ENCODE peak calls at places on chromosomes 7 and 10, in seven cellular contexts. One of them, this sample, is unnamed.

GRCh38 chr7:70568674-70569334 is 563.1 kb upstream of the GALNT17 start:
- DNase-seq in left ventricle myocardium inferior: peak
- DNase-seq in endothelial cell: no peak
- DNase-seq in mucosa of descending colon: peak
- DNase-seq in omental fat pad: no peak
- DNase-seq in glutamatergic neuron: no peak
- DNase-seq in cardiac muscle cell: peak
- DNase-seq in this sample: peak

GRCh38 chr7:74223711-74224510 is 14.1 kb downstream of the LAT2 start:
- DNase-seq in left ventricle myocardium inferior: no peak
- DNase-seq in endothelial cell: no peak
- DNase-seq in mucosa of descending colon: peak
- DNase-seq in omental fat pad: no peak
- DNase-seq in glutamatergic neuron: no peak
- DNase-seq in cardiac muscle cell: no peak
- DNase-seq in this sample: peak

GRCh38 chr7:130473877-130474276 is 18.0 kb upstream of the MEST start:
- DNase-seq in left ventricle myocardium inferior: no peak
- DNase-seq in endothelial cell: no peak
- DNase-seq in mucosa of descending colon: no peak
- DNase-seq in omental fat pad: no peak
- DNase-seq in glutamatergic neuron: no peak
- DNase-seq in cardiac muscle cell: no peak
- DNase-seq in this sample: no peak

GRCh38 chr10:23081891-23082290 is 13.5 kb upstream of the MSRB2 start:
- DNase-seq in left ventricle myocardium inferior: no peak
- DNase-seq in endothelial cell: no peak
- DNase-seq in mucosa of descending colon: no peak
- DNase-seq in omental fat pad: no peak
- DNase-seq in glutamatergic neuron: no peak
- DNase-seq in cardiac muscle cell: peak
- DNase-seq in this sample: no peak

GRCh38 chr7:46015107-46015868 is 94.2 kb upstream of the IGFBP3 start:
- DNase-seq in left ventricle myocardium inferior: peak
- DNase-seq in endothelial cell: peak
- DNase-seq in mucosa of descending colon: peak
- DNase-seq in omental fat pad: no peak
- DNase-seq in glutamatergic neuron: peak
- DNase-seq in cardiac muscle cell: peak
- DNase-seq in this sample: peak

GRCh38 chr7:28725911-28726310 is 232.2 kb downstream of the TRIL start:
- DNase-seq in left ventricle myocardium inferior: no peak
- DNase-seq in endothelial cell: no peak
- DNase-seq in mucosa of descending colon: no peak
- DNase-seq in omental fat pad: no peak
- DNase-seq in glutamatergic neuron: no peak
- DNase-seq in cardiac muscle cell: no peak
- DNase-seq in this sample: no peak

GRCh38 chr7:158085741-158086695 is 501.6 kb downstream of the PTPRN2 start:
- DNase-seq in left ventricle myocardium inferior: no peak
- DNase-seq in endothelial cell: no peak
- DNase-seq in mucosa of descending colon: no peak
- DNase-seq in omental fat pad: no peak
- DNase-seq in glutamatergic neuron: no peak
- DNase-seq in cardiac muscle cell: no peak
- DNase-seq in this sample: no peak

GRCh38 chr7:122520961-122521555 is 177.9 kb downstream of the RNF133 start:
- DNase-seq in left ventricle myocardium inferior: no peak
- DNase-seq in endothelial cell: no peak
- DNase-seq in mucosa of descending colon: no peak
- DNase-seq in omental fat pad: no peak
- DNase-seq in glutamatergic neuron: no peak
- DNase-seq in cardiac muscle cell: no peak
- DNase-seq in this sample: no peak

GRCh38 chr7:41323811-41324210 is 379.1 kb downstream of the INHBA start:
- DNase-seq in left ventricle myocardium inferior: no peak
- DNase-seq in endothelial cell: no peak
- DNase-seq in mucosa of descending colon: no peak
- DNase-seq in omental fat pad: no peak
- DNase-seq in glutamatergic neuron: no peak
- DNase-seq in cardiac muscle cell: no peak
- DNase-seq in this sample: no peak

GRCh38 chr10:68096913-68097509 is 12.3 kb upstream of the MYPN start:
- DNase-seq in left ventricle myocardium inferior: no peak
- DNase-seq in endothelial cell: no peak
- DNase-seq in mucosa of descending colon: peak
- DNase-seq in omental fat pad: peak
- DNase-seq in glutamatergic neuron: no peak
- DNase-seq in cardiac muscle cell: peak
- DNase-seq in this sample: peak

GRCh38 chr10:69243817-69244216 is 23.7 kb downstream of the HKDC1 start:
- DNase-seq in left ventricle myocardium inferior: no peak
- DNase-seq in endothelial cell: no peak
- DNase-seq in mucosa of descending colon: no peak
- DNase-seq in omental fat pad: no peak
- DNase-seq in glutamatergic neuron: no peak
- DNase-seq in cardiac muscle cell: no peak
- DNase-seq in this sample: no peak

GRCh38 chr7:21771906-21772610 is 173.6 kb downstream of the CDCA7L start:
- DNase-seq in left ventricle myocardium inferior: no peak
- DNase-seq in endothelial cell: peak
- DNase-seq in mucosa of descending colon: no peak
- DNase-seq in omental fat pad: no peak
- DNase-seq in glutamatergic neuron: no peak
- DNase-seq in cardiac muscle cell: peak
- DNase-seq in this sample: no peak

GRCh38 chr7:115230882-115231508 is 309.1 kb downstream of the MDFIC start:
- DNase-seq in left ventricle myocardium inferior: no peak
- DNase-seq in endothelial cell: no peak
- DNase-seq in mucosa of descending colon: no peak
- DNase-seq in omental fat pad: no peak
- DNase-seq in glutamatergic neuron: no peak
- DNase-seq in cardiac muscle cell: peak
- DNase-seq in this sample: no peak

GRCh38 chr10:129192344-129193128 is 274.5 kb upstream of the MGMT start:
- DNase-seq in left ventricle myocardium inferior: peak
- DNase-seq in endothelial cell: no peak
- DNase-seq in mucosa of descending colon: peak
- DNase-seq in omental fat pad: no peak
- DNase-seq in glutamatergic neuron: no peak
- DNase-seq in cardiac muscle cell: peak
- DNase-seq in this sample: peak

GRCh38 chr10:133403359-133403758 is 9.4 kb downstream of the MTG1 start:
- DNase-seq in left ventricle myocardium inferior: no peak
- DNase-seq in endothelial cell: no peak
- DNase-seq in mucosa of descending colon: no peak
- DNase-seq in omental fat pad: no peak
- DNase-seq in glutamatergic neuron: no peak
- DNase-seq in cardiac muscle cell: no peak
- DNase-seq in this sample: no peak

GRCh38 chr7:135936497-135937217 is 40.5 kb downstream of the MTPN start:
- DNase-seq in left ventricle myocardium inferior: no peak
- DNase-seq in endothelial cell: no peak
- DNase-seq in mucosa of descending colon: no peak
- DNase-seq in omental fat pad: no peak
- DNase-seq in glutamatergic neuron: no peak
- DNase-seq in cardiac muscle cell: no peak
- DNase-seq in this sample: no peak

GRCh38 chr10:82969405-82969804 is 1094.4 kb downstream of the NRG3 start:
- DNase-seq in left ventricle myocardium inferior: no peak
- DNase-seq in endothelial cell: no peak
- DNase-seq in mucosa of descending colon: no peak
- DNase-seq in omental fat pad: no peak
- DNase-seq in glutamatergic neuron: no peak
- DNase-seq in cardiac muscle cell: peak
- DNase-seq in this sample: no peak
- TF ChIP-seq CTCF in left ventricle myocardium inferior: no peak
- TF ChIP-seq CTCF in endothelial cell: peak
- TF ChIP-seq CTCF in mucosa of descending colon: no peak
- TF ChIP-seq CTCF in omental fat pad: no peak
- TF ChIP-seq CTCF in glutamatergic neuron: peak
- TF ChIP-seq CTCF in cardiac muscle cell: peak
- TF ChIP-seq CTCF in this sample: no peak

GRCh38 chr7:151833213-151833651 is 43.7 kb downstream of the PRKAG2 start:
- DNase-seq in left ventricle myocardium inferior: no peak
- DNase-seq in endothelial cell: no peak
- DNase-seq in mucosa of descending colon: no peak
- DNase-seq in omental fat pad: no peak
- DNase-seq in glutamatergic neuron: no peak
- DNase-seq in cardiac muscle cell: no peak
- DNase-seq in this sample: no peak
- TF ChIP-seq CTCF in left ventricle myocardium inferior: no peak
- TF ChIP-seq CTCF in endothelial cell: no peak
- TF ChIP-seq CTCF in mucosa of descending colon: no peak
- TF ChIP-seq CTCF in omental fat pad: no peak
- TF ChIP-seq CTCF in glutamatergic neuron: no peak
- TF ChIP-seq CTCF in cardiac muscle cell: no peak
- TF ChIP-seq CTCF in this sample: no peak

DNA sequence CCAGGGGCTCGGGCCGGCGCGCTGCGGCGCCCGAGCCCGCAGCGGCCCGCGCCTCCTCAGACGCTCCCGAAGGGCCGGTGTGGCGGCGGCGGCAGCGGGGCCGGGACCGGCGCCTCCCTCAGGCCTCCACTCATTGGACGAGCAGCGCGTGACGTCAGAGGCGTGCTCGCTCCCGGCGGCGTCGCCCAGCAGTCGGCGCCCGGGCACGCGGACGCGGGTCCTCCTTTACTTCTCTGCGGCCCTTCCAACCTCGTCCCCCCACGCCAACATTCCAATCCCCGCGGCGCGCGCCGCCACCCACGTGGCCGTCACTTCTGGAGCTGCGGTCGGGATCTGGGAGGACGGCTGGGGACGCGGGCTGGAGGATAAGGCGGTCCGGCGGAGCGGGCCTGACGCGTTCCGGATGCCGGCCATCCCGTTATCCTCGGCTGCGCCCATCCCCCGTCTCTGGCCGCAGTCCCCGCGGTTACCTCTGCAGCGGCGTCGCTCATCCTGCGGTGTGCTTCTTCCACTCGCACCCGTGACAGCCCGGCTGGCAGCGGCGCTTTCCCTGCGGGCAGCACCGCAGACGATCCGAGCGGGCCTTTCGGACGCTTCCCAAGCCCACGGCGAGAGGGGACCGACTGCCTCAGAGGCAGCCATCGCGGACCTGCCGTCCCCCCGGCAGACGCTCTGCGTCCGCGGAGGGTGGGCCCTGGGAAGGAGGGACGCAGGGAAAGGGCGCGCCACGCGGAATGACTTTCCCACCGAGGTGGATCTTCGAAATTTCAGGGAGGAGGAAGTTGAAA is at the start of gene PDZD8:
- DNase-seq in left ventricle myocardium inferior: peak
- DNase-seq in endothelial cell: peak
- DNase-seq in mucosa of descending colon: peak
- DNase-seq in omental fat pad: peak
- DNase-seq in glutamatergic neuron: peak
- DNase-seq in cardiac muscle cell: peak
- DNase-seq in this sample: peak
- TF ChIP-seq CTCF in left ventricle myocardium inferior: no peak
- TF ChIP-seq CTCF in endothelial cell: no peak
- TF ChIP-seq CTCF in mucosa of descending colon: no peak
- TF ChIP-seq CTCF in omental fat pad: no peak
- TF ChIP-seq CTCF in glutamatergic neuron: no peak
- TF ChIP-seq CTCF in cardiac muscle cell: no peak
- TF ChIP-seq CTCF in this sample: no peak

GRCh38 chr7:106050743-106051110 is 61.4 kb downstream of the SYPL1 start:
- DNase-seq in left ventricle myocardium inferior: no peak
- DNase-seq in endothelial cell: no peak
- DNase-seq in mucosa of descending colon: no peak
- DNase-seq in omental fat pad: no peak
- DNase-seq in glutamatergic neuron: no peak
- DNase-seq in cardiac muscle cell: peak
- DNase-seq in this sample: no peak

GRCh38 chr7:106048621-106049020 is 63.5 kb downstream of the SYPL1 start:
- DNase-seq in left ventricle myocardium inferior: no peak
- DNase-seq in endothelial cell: no peak
- DNase-seq in mucosa of descending colon: no peak
- DNase-seq in omental fat pad: no peak
- DNase-seq in glutamatergic neuron: no peak
- DNase-seq in cardiac muscle cell: no peak
- DNase-seq in this sample: no peak

GRCh38 chr7:106047818-106048490 is 64.2 kb downstream of the SYPL1 start:
- DNase-seq in left ventricle myocardium inferior: no peak
- DNase-seq in endothelial cell: no peak
- DNase-seq in mucosa of descending colon: no peak
- DNase-seq in omental fat pad: no peak
- DNase-seq in glutamatergic neuron: no peak
- DNase-seq in cardiac muscle cell: no peak
- DNase-seq in this sample: no peak

GRCh38 chr7:106049139-106049725 is 62.9 kb downstream of the SYPL1 start:
- DNase-seq in left ventricle myocardium inferior: no peak
- DNase-seq in endothelial cell: no peak
- DNase-seq in mucosa of descending colon: no peak
- DNase-seq in omental fat pad: no peak
- DNase-seq in glutamatergic neuron: no peak
- DNase-seq in cardiac muscle cell: no peak
- DNase-seq in this sample: no peak

GRCh38 chr7:106050002-106050742 is 61.9 kb downstream of the SYPL1 start:
- DNase-seq in left ventricle myocardium inferior: no peak
- DNase-seq in endothelial cell: peak
- DNase-seq in mucosa of descending colon: no peak
- DNase-seq in omental fat pad: no peak
- DNase-seq in glutamatergic neuron: no peak
- DNase-seq in cardiac muscle cell: peak
- DNase-seq in this sample: no peak
- TF ChIP-seq CTCF in left ventricle myocardium inferior: no peak
- TF ChIP-seq CTCF in endothelial cell: no peak
- TF ChIP-seq CTCF in mucosa of descending colon: no peak
- TF ChIP-seq CTCF in omental fat pad: no peak
- TF ChIP-seq CTCF in glutamatergic neuron: no peak
- TF ChIP-seq CTCF in cardiac muscle cell: peak
- TF ChIP-seq CTCF in this sample: no peak

GRCh38 chr7:120955577-120956149 is 5.1 kb downstream of the ING3 start:
- DNase-seq in left ventricle myocardium inferior: no peak
- DNase-seq in endothelial cell: no peak
- DNase-seq in mucosa of descending colon: no peak
- DNase-seq in omental fat pad: no peak
- DNase-seq in glutamatergic neuron: no peak
- DNase-seq in cardiac muscle cell: no peak
- DNase-seq in this sample: no peak
- TF ChIP-seq CTCF in left ventricle myocardium inferior: no peak
- TF ChIP-seq CTCF in endothelial cell: no peak
- TF ChIP-seq CTCF in mucosa of descending colon: no peak
- TF ChIP-seq CTCF in omental fat pad: no peak
- TF ChIP-seq CTCF in glutamatergic neuron: no peak
- TF ChIP-seq CTCF in cardiac muscle cell: no peak
- TF ChIP-seq CTCF in this sample: no peak

DNA sequence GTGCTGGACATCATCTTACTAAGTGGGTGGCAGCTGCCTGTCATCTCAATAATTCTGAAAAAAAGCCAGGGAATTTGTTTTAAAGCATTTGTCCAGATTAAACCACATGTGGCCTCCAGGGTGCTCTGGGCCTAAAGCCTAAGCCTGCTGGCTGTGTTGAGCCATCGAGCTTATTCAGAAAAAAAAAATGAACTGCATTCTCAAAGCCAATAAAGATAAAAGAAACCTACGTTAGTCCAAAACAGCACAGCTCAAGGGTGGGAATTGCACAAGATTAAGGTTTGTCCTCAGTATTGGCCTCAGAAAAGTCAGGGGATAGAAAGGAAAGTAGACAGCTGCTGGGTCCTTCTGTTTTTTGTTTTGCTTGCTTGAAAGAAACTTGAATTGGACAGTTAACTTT is 22.6 kb upstream of the PRTFDC1 start:
- DNase-seq in left ventricle myocardium inferior: peak
- DNase-seq in endothelial cell: no peak
- DNase-seq in mucosa of descending colon: no peak
- DNase-seq in omental fat pad: no peak
- DNase-seq in glutamatergic neuron: no peak
- DNase-seq in cardiac muscle cell: peak
- DNase-seq in this sample: no peak
- TF ChIP-seq CTCF in left ventricle myocardium inferior: peak
- TF ChIP-seq CTCF in endothelial cell: no peak
- TF ChIP-seq CTCF in mucosa of descending colon: no peak
- TF ChIP-seq CTCF in omental fat pad: no peak
- TF ChIP-seq CTCF in glutamatergic neuron: no peak
- TF ChIP-seq CTCF in cardiac muscle cell: peak
- TF ChIP-seq CTCF in this sample: no peak